ENCODE peak calls at places on chromosomes 13 and 19, in seven cellular contexts. D, E, R, Q, Y, N and H are unnamed samples.
A peak's percentile ranks its signal among the peaks of the same experiment; 100 is the strongest.

GRCh38 chr19:47120461-47120860 is 6.9 kb upstream of the ZC3H4 start:
- DNase-seq in D (no peak), E (no peak), R (no peak), Q (no peak), Y (no peak), N (no peak), H (no peak)

GRCh38 chr19:30060872-30061556 is 119.0 kb downstream of the URI1 start:
- DNase-seq in D (no peak), E (peak; percentile 67), R (no peak), Q (no peak), Y (no peak), N (no peak), H (no peak)

GRCh38 chr13:29954082-29955043 is 103.9 kb upstream of the UBL3 start:
- DNase-seq in D (no peak), E (no peak), R (no peak), Q (no peak), Y (no peak), N (peak; percentile 32), H (no peak)

GRCh38 chr13:40401911-40402776 is 264.3 kb downstream of the FOXO1 start:
- DNase-seq in D (peak; percentile 81), E (peak; percentile 96), R (peak; percentile 99), Q (peak; percentile 95), Y (peak; percentile 95), N (peak; percentile 15), H (peak; percentile 98)

GRCh38 chr19:16921766-16922591 is 33.2 kb downstream of the F2RL3 start:
- DNase-seq in D (no peak), E (peak; percentile 60), R (no peak), Q (no peak), Y (no peak), N (no peak), H (no peak)

GRCh38 chr13:45916036-45916435 is 64.5 kb upstream of the SIAH3 start:
- DNase-seq in D (no peak), E (no peak), R (no peak), Q (no peak), Y (no peak), N (no peak), H (no peak)

GRCh38 chr19:50537769-50538230 is 24.1 kb upstream of the ASPDH start:
- DNase-seq in D (peak; percentile 92), E (peak; percentile 91), R (peak; percentile 67), Q (peak; percentile 30), Y (peak; percentile 79), N (peak; percentile 50), H (peak; percentile 73)

GRCh38 chr19:11963566-11964355 is 1.1 kb upstream of the ZNF763 start:
- DNase-seq in D (peak; percentile 26), E (peak; percentile 91), R (peak; percentile 66), Q (peak; percentile 67), Y (peak; percentile 88), N (peak; percentile 64), H (no peak)

GRCh38 chr19:49151339-49152217 is 3.6 kb downstream of the HRC start:
- DNase-seq in D (peak; percentile 87), E (peak; percentile 89), R (peak; percentile 28), Q (peak; percentile 88), Y (peak; percentile 56), N (peak; percentile 24), H (peak; percentile 90)

GRCh38 chr19:18966304-18966703 is 25.3 kb upstream of the HOMER3 start:
- DNase-seq in D (no peak), E (no peak), R (no peak), Q (no peak), Y (no peak), N (no peak), H (peak; percentile 31)

GRCh38 chr19:6521718-6522646 is 8.8 kb upstream of the TNFSF9 start:
- DNase-seq in D (no peak), E (no peak), R (no peak), Q (no peak), Y (no peak), N (peak; percentile 52), H (peak; percentile 44)

GRCh38 chr13:51130348-51130747 is 19.3 kb upstream of the C13orf42 start:
- DNase-seq in D (no peak), E (no peak), R (no peak), Q (no peak), Y (no peak), N (no peak), H (no peak)

GRCh38 chr13:63605962-63606361 is 2190.3 kb upstream of the PCDH20 start:
- DNase-seq in D (no peak), E (no peak), R (no peak), Q (no peak), Y (no peak), N (no peak), H (no peak)

GRCh38 chr19:54952591-54953344 is 5.4 kb upstream of the NLRP7 start:
- DNase-seq in D (peak; percentile 14), E (no peak), R (no peak), Q (no peak), Y (no peak), N (no peak), H (peak; percentile 86)

GRCh38 chr19:41821003-41821735 is 23.3 kb downstream of the LYPD4 start:
- DNase-seq in D (peak; percentile 82), E (no peak), R (peak; percentile 15), Q (no peak), Y (no peak), N (peak; percentile 16), H (peak; percentile 66)

GRCh38 chr19:1295169-1296012 is 9.7 kb downstream of the EFNA2 start:
- DNase-seq in D (no peak), E (no peak), R (no peak), Q (no peak), Y (no peak), N (peak; percentile 36), H (no peak)

GRCh38 chr19:15173746-15174404 is 26.9 kb downstream of the NOTCH3 start:
- DNase-seq in D (no peak), E (no peak), R (peak; percentile 25), Q (no peak), Y (no peak), N (no peak), H (peak; percentile 29)

GRCh38 chr19:15178629-15179308 is 22.0 kb downstream of the NOTCH3 start:
- DNase-seq in D (no peak), E (no peak), R (no peak), Q (no peak), Y (no peak), N (no peak), H (no peak)

GRCh38 chr19:15180451-15181390 is 20.1 kb downstream of the NOTCH3 start:
- DNase-seq in D (no peak), E (peak; percentile 84), R (no peak), Q (no peak), Y (peak; percentile 46), N (no peak), H (no peak)

GRCh38 chr19:15175609-15176008 is 25.2 kb downstream of the NOTCH3 start:
- DNase-seq in D (no peak), E (no peak), R (no peak), Q (no peak), Y (no peak), N (no peak), H (no peak)

GRCh38 chr19:15177269-15178116 is 23.3 kb downstream of the NOTCH3 start:
- DNase-seq in D (peak; percentile 77), E (peak; percentile 99), R (peak; percentile 65), Q (peak; percentile 53), Y (peak; percentile 82), N (peak; percentile 81), H (peak; percentile 76)
- TF ChIP-seq CTCF in D (peak; percentile 75), E (peak; percentile 97), R (peak; percentile 53), Q (no peak), Y (peak; percentile 99), N (peak; percentile 79), H (peak; percentile 92)

GRCh38 chr19:58372311-58373133 is 8.3 kb downstream of the ZNF837 start:
- DNase-seq in D (no peak), E (peak; percentile 43), R (no peak), Q (no peak), Y (peak; percentile 44), N (no peak), H (no peak)
- TF ChIP-seq CTCF in D (no peak), E (no peak), R (no peak), Q (no peak), Y (peak; percentile 7), N (no peak), H (peak; percentile 9)

GRCh38 chr13:59754411-59754810 is 409.3 kb downstream of the DIAPH3 start:
- DNase-seq in D (no peak), E (no peak), R (no peak), Q (no peak), Y (no peak), N (no peak), H (no peak)

GRCh38 chr13:59746291-59746962 is 417.3 kb downstream of the DIAPH3 start:
- DNase-seq in D (no peak), E (no peak), R (peak; percentile 18), Q (no peak), Y (no peak), N (no peak), H (peak; percentile 2)

GRCh38 chr13:59747529-59747928 is 416.2 kb downstream of the DIAPH3 start:
- DNase-seq in D (no peak), E (no peak), R (no peak), Q (no peak), Y (no peak), N (no peak), H (no peak)

GRCh38 chr13:59755647-59756290 is 408.0 kb downstream of the DIAPH3 start:
- DNase-seq in D (no peak), E (no peak), R (no peak), Q (no peak), Y (no peak), N (no peak), H (no peak)

DNA sequence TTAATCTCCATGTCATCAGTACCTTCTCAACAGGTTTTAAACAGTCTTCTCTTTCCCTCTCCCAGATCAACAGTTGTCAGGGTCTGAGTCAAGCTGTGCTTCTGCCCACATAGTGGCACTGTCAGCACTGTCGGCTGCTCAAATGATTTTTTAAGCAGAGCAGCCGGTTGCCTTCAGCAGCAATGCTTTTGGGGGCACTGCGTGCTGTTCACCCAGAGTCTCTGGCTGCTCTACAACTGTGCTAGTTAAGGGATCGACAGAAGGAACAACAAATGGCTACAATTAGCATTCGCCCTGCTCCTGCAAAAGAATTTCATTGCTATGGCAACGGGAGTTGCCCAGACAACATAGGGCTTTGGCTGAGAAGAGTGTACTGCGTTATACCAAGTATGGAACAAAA is 412.9 kb downstream of the DIAPH3 start:
- DNase-seq in D (no peak), E (no peak), R (peak; percentile 76), Q (no peak), Y (no peak), N (no peak), H (no peak)
- TF ChIP-seq CTCF in D (no peak), E (no peak), R (no peak), Q (no peak), Y (no peak), N (no peak), H (no peak)

GRCh38 chr19:31461814-31462539 is 112.7 kb upstream of the TSHZ3 start:
- DNase-seq in D (no peak), E (no peak), R (peak; percentile 25), Q (no peak), Y (no peak), N (no peak), H (no peak)

GRCh38 chr19:31459430-31459829 is 110.2 kb upstream of the TSHZ3 start:
- DNase-seq in D (no peak), E (no peak), R (no peak), Q (no peak), Y (no peak), N (no peak), H (no peak)
- TF ChIP-seq CTCF in D (no peak), E (no peak), R (no peak), Q (no peak), Y (no peak), N (no peak), H (no peak)

GRCh38 chr19:38441660-38442348 is 8.3 kb downstream of the RYR1 start:
- DNase-seq in D (no peak), E (no peak), R (no peak), Q (no peak), Y (no peak), N (no peak), H (peak; percentile 6)
- TF ChIP-seq CTCF in D (no peak), E (no peak), R (no peak), Q (no peak), Y (no peak), N (no peak), H (no peak)